ENCODE peak calls at places on chromosomes 11 and 22, in nine cellular contexts. S is aorta, Y is A549, I is endodermal cell, N is psoas muscle, X is SK-N-SH, B is prostate gland, W is left ventricle myocardium inferior, D is sigmoid colon. G is an unnamed sample. For H3K4me1, the result is how much of the 10 kb centered on the place peaks cover.

GRCh38 chr11:113446112-113446511 is 29.1 kb downstream of the DRD2 start:
- DNase-seq in S (no peak), N (no peak), W (no peak), D (no peak), Y (no peak), X (no peak), I (no peak), B (no peak), G (no peak)

GRCh38 chr11:125224391-125225015 is 60.0 kb downstream of the PKNOX2 start:
- DNase-seq in X (peak), B (no peak), S (no peak), I (peak), N (peak), Y (no peak), W (no peak), D (peak), G (peak)

GRCh38 chr11:44568706-44569473 is 3.4 kb downstream of the CD82 start:
- DNase-seq in D (peak), B (peak), I (no peak), Y (peak), X (peak), N (peak), W (peak), S (peak), G (peak)

GRCh38 chr11:95296621-95297025 is 65.6 kb upstream of the SESN3 start:
- DNase-seq in S (no peak), N (no peak), Y (no peak), I (no peak), W (no peak), D (no peak), X (no peak), B (no peak), G (no peak)

GRCh38 chr22:39463931-39464390 is 7.1 kb downstream of the MGAT3 start:
- DNase-seq in S (no peak), B (peak), I (no peak), N (peak), Y (no peak), D (no peak), X (no peak), W (no peak), G (no peak)

GRCh38 chr11:127844843-127845242 is 742.5 kb downstream of the ETS1 start:
- DNase-seq in B (no peak), D (no peak), Y (no peak), N (no peak), S (no peak), X (no peak), W (no peak), I (no peak), G (no peak)

GRCh38 chr22:31870890-31871289 is 73.4 kb upstream of the YWHAH start:
- DNase-seq in S (no peak), X (no peak), B (peak), W (no peak), N (no peak), I (no peak), D (no peak), Y (peak), G (no peak)

GRCh38 chr11:77109236-77110019 is 6.8 kb downstream of the OMP start:
- DNase-seq in N (no peak), S (no peak), D (no peak), I (no peak), W (no peak), Y (no peak), B (no peak), X (no peak), G (no peak)

GRCh38 chr11:47971501-47971900 is 8.9 kb upstream of the PTPRJ start:
- DNase-seq in S (no peak), Y (no peak), W (no peak), N (no peak), I (no peak), D (no peak), X (peak), B (no peak), G (no peak)

GRCh38 chr11:31133064-31133463 is 236.5 kb downstream of the DCDC1 start:
- DNase-seq in I (no peak), W (no peak), B (no peak), Y (no peak), X (no peak), N (no peak), D (no peak), S (no peak), G (no peak)

GRCh38 chr22:26436903-26437515 is 7.9 kb downstream of the ASPHD2 start:
- DNase-seq in W (no peak), I (no peak), N (no peak), S (no peak), X (no peak), Y (no peak), B (peak), D (no peak), G (peak)

GRCh38 chr22:31106001-31106571 is 1.3 kb downstream of the SELENOM start:
- DNase-seq in D (peak), S (peak), Y (no peak), B (no peak), N (no peak), I (peak), X (no peak), W (no peak), G (peak)

GRCh38 chr11:123678246-123678645 is 23.8 kb upstream of the SCN3B start:
- DNase-seq in B (no peak), I (no peak), D (no peak), Y (no peak), X (no peak), S (no peak), N (no peak), W (no peak), G (no peak)

GRCh38 chr11:40168461-40168860 is 1291.0 kb downstream of the LRRC4C start:
- DNase-seq in W (no peak), D (no peak), I (peak), S (no peak), Y (no peak), B (no peak), X (no peak), N (no peak), G (no peak)

GRCh38 chr11:3781423-3781822 is 15.9 kb downstream of the NUP98 start:
- DNase-seq in Y (no peak), D (no peak), S (no peak), X (no peak), B (no peak), W (no peak), N (no peak), I (no peak), G (no peak)

GRCh38 chr22:31800065-31800464 is 46.2 kb downstream of the DEPDC5 start:
- DNase-seq in S (no peak), Y (no peak), B (no peak), N (no peak), D (no peak), I (no peak), W (no peak), X (no peak), G (no peak)

GRCh38 chr11:34206598-34207300 is 101.3 kb downstream of the NAT10 start:
- DNase-seq in B (no peak), Y (no peak), D (no peak), N (no peak), S (no peak), W (no peak), I (no peak), X (peak), G (no peak)

GRCh38 chr11:73426184-73426845 is 50.1 kb downstream of the RELT start:
- DNase-seq in I (peak), X (no peak), N (no peak), D (no peak), Y (no peak), B (no peak), W (no peak), S (no peak), G (no peak)

GRCh38 chr11:22371188-22371587 is 33.0 kb downstream of the SLC17A6 start:
- DNase-seq in Y (no peak), X (no peak), I (no peak), D (no peak), W (no peak), B (no peak), N (no peak), S (no peak), G (no peak)

GRCh38 chr11:16603245-16603644 is 135.2 kb upstream of the C11orf58 start:
- DNase-seq in X (no peak), W (no peak), D (no peak), S (no peak), N (no peak), B (no peak), Y (no peak), I (peak), G (no peak)

GRCh38 chr22:30574095-30574981 is at the start of gene GAL3ST1:
- DNase-seq in W (no peak), D (no peak), I (peak), N (no peak), S (no peak), B (no peak), X (peak), Y (peak), G (peak)

GRCh38 chr11:130806746-130807145 is 109.5 kb downstream of the SNX19 start:
- DNase-seq in I (no peak), X (no peak), W (no peak), D (no peak), N (no peak), Y (no peak), B (no peak), S (no peak), G (no peak)

GRCh38 chr11:100805509-100806199 is 118.6 kb downstream of the ARHGAP42 start:
- DNase-seq in N (no peak), B (no peak), I (no peak), D (no peak), W (no peak), X (no peak), Y (no peak), S (no peak), G (no peak)

GRCh38 chr22:32618461-32619140 is 144.0 kb downstream of the FBXO7 start:
- DNase-seq in B (peak), S (no peak), X (no peak), N (peak), D (peak), W (peak), I (no peak), Y (no peak), G (peak)

GRCh38 chr11:90639687-90640086 is 416.8 kb upstream of the CHORDC1 start:
- DNase-seq in S (no peak), D (no peak), Y (no peak), X (no peak), B (no peak), N (no peak), I (peak), W (no peak), G (no peak)

GRCh38 chr11:105642870-105643269 is 33.0 kb downstream of the GRIA4 start:
- DNase-seq in N (no peak), X (no peak), Y (no peak), B (no peak), W (no peak), I (no peak), D (no peak), S (no peak), G (no peak)

GRCh38 chr11:62140302-62141110 is 16.7 kb downstream of the INCENP start:
- DNase-seq in W (no peak), Y (no peak), D (no peak), X (no peak), I (no peak), N (no peak), B (no peak), S (no peak), G (no peak)

DNA sequence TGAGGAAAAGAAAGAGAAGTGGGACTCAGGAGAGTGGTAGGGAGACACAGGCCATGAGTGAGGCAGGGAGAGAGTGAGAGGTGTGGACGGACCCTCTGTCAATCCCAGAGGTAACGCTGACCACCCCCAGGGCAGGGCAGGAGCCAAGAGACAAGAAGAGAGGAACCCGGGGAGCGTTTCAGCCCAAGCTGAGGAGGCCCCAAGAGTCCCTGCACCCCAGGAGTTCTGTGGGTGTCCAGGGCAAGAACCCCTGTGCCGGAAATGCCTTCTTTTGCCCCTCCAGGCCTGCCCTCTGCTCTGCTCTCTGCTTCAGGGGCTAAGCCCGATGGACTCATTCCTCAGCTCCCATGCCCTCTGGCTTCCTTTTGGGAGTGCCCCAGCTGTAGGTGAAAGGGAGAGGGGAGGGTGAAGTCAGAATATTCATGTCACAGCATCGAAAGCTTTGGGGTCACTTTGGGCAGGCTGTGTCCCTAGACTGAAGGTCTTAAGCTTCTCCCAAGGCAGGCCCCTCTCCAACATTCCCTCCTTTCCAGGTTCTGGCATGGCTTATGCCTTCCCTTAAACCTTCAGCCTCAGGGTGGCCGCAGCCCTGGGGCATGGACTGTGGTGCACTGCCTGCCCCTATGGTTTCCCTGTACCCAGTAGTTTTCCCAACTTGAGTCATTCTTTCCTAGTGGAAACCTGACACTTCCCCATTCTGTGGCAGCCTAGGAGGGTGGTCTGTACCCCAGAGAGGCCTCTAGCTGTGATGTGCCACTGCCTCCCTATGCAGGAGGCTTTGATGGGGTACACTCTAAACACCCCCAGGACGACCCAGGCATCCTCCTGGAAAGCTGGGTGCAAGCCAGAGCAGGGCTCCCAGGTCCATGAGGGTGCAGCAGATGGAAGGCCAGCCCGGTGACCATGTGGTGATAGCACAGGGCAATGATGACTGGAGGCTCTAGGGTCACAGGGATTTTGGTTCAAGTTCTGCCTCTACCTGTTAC is 27.1 kb downstream of the MYEOV start:
- DNase-seq in X (no peak), B (no peak), Y (no peak), N (no peak), W (no peak), D (peak), I (no peak), S (no peak), G (no peak)
- H3K4me3 ChIP-seq in X (no peak), B (no peak), Y (no peak), N (no peak), W (no peak), D (no peak), I (no peak), S (no peak), G (no peak)

DNA sequence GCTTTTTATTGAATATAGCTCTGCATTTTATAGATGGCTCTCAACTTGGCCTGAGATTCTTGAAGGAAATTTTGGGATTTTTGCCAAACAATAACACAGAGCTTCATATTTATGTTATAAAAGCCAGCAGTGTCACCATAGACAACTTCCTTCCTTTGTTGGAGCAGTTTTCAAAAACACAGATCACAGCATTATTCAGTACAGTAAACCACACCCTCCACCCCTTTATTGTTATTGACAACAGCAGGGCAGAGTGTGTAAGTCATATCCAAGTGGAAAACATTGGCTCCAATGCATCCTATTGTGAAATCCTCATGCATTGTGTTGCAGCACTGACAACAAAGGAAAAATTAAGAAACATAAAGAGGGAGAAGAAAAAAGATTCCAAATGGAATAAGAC is 62.6 kb upstream of the PRSS23 start:
- DNase-seq in W (no peak), D (no peak), S (no peak), B (no peak), Y (no peak), I (no peak), X (no peak), N (no peak), G (no peak)
- H3K27ac ChIP-seq in W (no peak), D (peak), S (no peak), B (no peak), Y (peak), I (no peak), X (peak), N (no peak), G (no peak)

GRCh38 chr11:69451289-69451688 is 30.2 kb upstream of the LINC01488 start:
- DNase-seq in Y (no peak), X (no peak), W (no peak), I (no peak), D (no peak), B (no peak), S (no peak), N (no peak), G (no peak)
- H3K4me1 ChIP-seq in Y (under half), X (under half), W (under half), I (under half), D (under half), B (under half), S (under half), N (under half), G (under half)

DNA sequence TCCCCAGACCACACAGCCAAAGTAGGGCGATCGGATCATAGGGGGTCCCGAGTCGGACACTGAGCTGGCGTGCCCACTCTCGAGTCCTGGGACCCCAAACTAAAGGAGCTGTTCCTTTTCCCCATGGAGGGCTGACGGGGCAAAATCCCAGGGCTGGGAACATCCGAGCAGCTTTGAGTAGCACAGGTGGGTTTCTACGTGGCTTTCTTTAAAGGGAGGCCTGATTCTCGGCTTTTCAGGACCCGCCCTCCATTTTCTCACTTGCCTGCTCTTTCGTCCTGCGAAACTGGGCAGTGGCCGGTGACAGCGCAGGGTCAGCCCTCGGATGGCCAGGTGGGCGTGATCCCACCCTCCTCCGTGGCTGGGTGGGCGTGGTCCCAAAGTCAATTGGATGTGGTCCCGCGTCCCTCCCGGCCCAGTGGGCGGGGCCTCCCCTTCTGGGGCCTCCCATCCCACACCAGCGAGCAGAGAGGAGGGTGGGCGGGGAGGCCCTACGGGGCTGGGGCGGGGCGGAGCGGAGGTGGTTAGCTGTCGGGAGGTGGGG is 17.5 kb upstream of the TXNRD2 start:
- DNase-seq in W (peak), X (peak), S (peak), B (peak), N (peak), I (peak), Y (no peak), D (peak), G (peak)
- H3K4me3 ChIP-seq in W (peak), X (no peak), S (no peak), B (peak), N (peak), I (peak), Y (no peak), D (peak), G (peak)

GRCh38 chr11:1533342-1533725 is 38.7 kb downstream of the DUSP8 start:
- DNase-seq in Y (no peak), D (no peak), B (no peak), W (no peak), X (no peak), S (no peak), N (no peak), I (no peak), G (no peak)

GRCh38 chr11:1532606-1533341 is 39.3 kb downstream of the DUSP8 start:
- DNase-seq in W (no peak), D (no peak), N (no peak), Y (no peak), X (no peak), S (no peak), I (no peak), B (no peak), G (no peak)

GRCh38 chr11:1531418-1531817 is 40.7 kb downstream of the DUSP8 start:
- DNase-seq in B (no peak), X (no peak), W (no peak), D (no peak), N (no peak), I (no peak), S (no peak), Y (no peak), G (no peak)

GRCh38 chr11:1530686-1531256 is 41.3 kb downstream of the DUSP8 start:
- DNase-seq in Y (no peak), N (no peak), I (no peak), X (no peak), S (no peak), B (no peak), D (no peak), W (no peak), G (no peak)

GRCh38 chr11:1531961-1532586 is 40.0 kb downstream of the DUSP8 start:
- DNase-seq in N (peak), B (peak), D (peak), X (no peak), W (peak), I (no peak), Y (no peak), S (peak), G (no peak)
- H3K27ac ChIP-seq in N (peak), B (peak), D (peak), X (no peak), W (peak), I (peak), Y (no peak), S (no peak), G (no peak)

DNA sequence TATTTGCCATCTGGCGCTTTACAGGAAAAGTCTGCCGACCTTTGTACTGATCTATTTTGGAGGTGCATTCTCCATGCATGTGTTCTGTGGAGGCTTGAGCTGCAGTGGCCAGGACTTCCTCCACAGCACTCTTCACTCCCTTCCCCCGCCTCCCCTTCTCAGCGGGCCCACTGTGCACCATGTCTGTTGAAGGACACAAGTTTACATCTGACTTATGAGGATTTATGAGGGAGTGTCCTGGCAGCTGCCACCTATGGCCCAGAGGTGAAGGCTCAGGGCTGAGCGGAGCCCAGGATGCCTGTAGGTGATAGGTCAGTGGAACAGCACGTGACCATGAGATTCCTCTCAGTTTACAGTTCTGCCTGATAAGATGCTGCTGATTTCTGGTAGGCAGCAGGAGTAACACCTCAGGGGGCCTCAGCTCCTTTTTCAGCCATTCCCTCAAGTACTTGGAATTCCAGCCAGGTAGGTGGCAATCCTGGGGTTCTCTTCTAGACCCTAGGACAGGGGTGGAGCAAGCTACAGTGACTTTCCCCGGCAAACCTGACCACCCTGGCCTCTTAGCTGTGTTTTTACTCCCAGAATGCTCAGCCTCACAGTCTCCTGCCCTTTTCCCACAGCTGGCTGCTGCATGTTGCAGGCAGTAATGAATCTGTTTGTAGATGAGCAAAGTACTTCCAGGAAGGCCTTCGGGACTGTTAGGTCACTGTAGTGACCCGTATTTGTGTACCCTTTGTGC is 59.9 kb downstream of the PPFIBP2 start:
- DNase-seq in X (no peak), Y (no peak), B (no peak), D (no peak), N (no peak), W (no peak), I (peak), S (no peak), G (peak)
- H3K4me1 ChIP-seq in X (under half), Y (half or more), B (under half), D (under half), N (half or more), W (under half), I (half or more), S (under half), G (under half)